ENCODE peak calls at places on chromosomes 3 and 15, in four cellular contexts. S, T, I and H are unnamed samples.
A peak's percentile ranks its signal among the peaks of the same experiment; 100 is the strongest.

GRCh38 chr15:62344806-62345539 is 179.9 kb upstream of the C2CD4B start:
- DNase-seq in S (peak; percentile 77), T (peak; percentile 56), I (peak; percentile 75), H (peak; percentile 76)

GRCh38 chr3:164080208-164080607 is 998.1 kb downstream of the SI start:
- DNase-seq in S (no peak), T (no peak), I (no peak), H (no peak)

GRCh38 chr3:152270944-152271343 is 2.2 kb downstream of the MBNL1 start:
- DNase-seq in S (no peak), T (no peak), I (no peak), H (no peak)

GRCh38 chr3:23442598-23443383 is 239.7 kb downstream of the UBE2E2 start:
- DNase-seq in S (no peak), T (no peak), I (no peak), H (peak; percentile 17)

GRCh38 chr15:53193149-53193548 is 403.0 kb upstream of the ONECUT1 start:
- DNase-seq in S (peak; percentile 37), T (no peak), I (no peak), H (no peak)

GRCh38 chr3:71784914-71785593 is at the start of gene PROK2:
- DNase-seq in S (no peak), T (no peak), I (peak; percentile 70), H (peak; percentile 77)

GRCh38 chr3:25448750-25449684 is 21.0 kb downstream of the RARB start:
- DNase-seq in S (peak; percentile 20), T (no peak), I (no peak), H (peak; percentile 64)

GRCh38 chr3:62493116-62493801 is 119.9 kb upstream of the FEZF2 start:
- DNase-seq in S (no peak), T (no peak), I (no peak), H (peak; percentile 11)

GRCh38 chr15:71111950-71112349 is 3.3 kb upstream of the THSD4 start:
- DNase-seq in S (no peak), T (no peak), I (no peak), H (no peak)

GRCh38 chr3:110773413-110773954 is 298.1 kb upstream of the NECTIN3 start:
- DNase-seq in S (peak; percentile 99), T (no peak), I (no peak), H (no peak)

GRCh38 chr3:148006508-148006907 is 597.3 kb downstream of the ZIC1 start:
- DNase-seq in S (no peak), T (no peak), I (no peak), H (no peak)

GRCh38 chr3:154779571-154779970 is 300.5 kb upstream of the MME start:
- DNase-seq in S (no peak), T (no peak), I (no peak), H (no peak)

GRCh38 chr3:177035678-177036077 is 161.6 kb downstream of the TBL1XR1 start:
- DNase-seq in S (no peak), T (no peak), I (no peak), H (no peak)

GRCh38 chr3:72947715-72948507 is 48.7 kb upstream of the PPP4R2 start:
- DNase-seq in S (no peak), T (no peak), I (no peak), H (no peak)

GRCh38 chr3:193243571-193243970 is 2.5 kb downstream of the PLAAT1 start:
- DNase-seq in S (no peak), T (no peak), I (no peak), H (no peak)

GRCh38 chr3:187673012-187673411 is 2.8 kb upstream of the SST start:
- DNase-seq in S (no peak), T (no peak), I (no peak), H (no peak)

GRCh38 chr3:124860599-124860998 is 26.6 kb downstream of the ITGB5 start:
- DNase-seq in S (peak; percentile 28), T (no peak), I (no peak), H (no peak)

GRCh38 chr15:77025066-77025435 is 30.1 kb downstream of the PSTPIP1 start:
- DNase-seq in S (no peak), T (no peak), I (no peak), H (no peak)

GRCh38 chr15:55277116-55277564 is 12.5 kb downstream of the RAB27A start:
- DNase-seq in S (no peak), T (peak; percentile 84), I (no peak), H (no peak)

GRCh38 chr3:197224034-197224444 is 74.4 kb downstream of the DLG1 start:
- DNase-seq in S (peak; percentile 56), T (peak; percentile 19), I (no peak), H (peak; percentile 68)

GRCh38 chr15:70447927-70448698 is 315.2 kb downstream of the UACA start:
- DNase-seq in S (no peak), T (no peak), I (no peak), H (peak; percentile 57)

GRCh38 chr3:185549651-185550111 is 2.7 kb downstream of the LIPH start:
- DNase-seq in S (peak; percentile 25), T (no peak), I (no peak), H (no peak)

GRCh38 chr15:92097473-92098178 is 244.1 kb downstream of the SLCO3A1 start:
- DNase-seq in S (peak; percentile 30), T (peak; percentile 20), I (peak; percentile 74), H (peak; percentile 69)

GRCh38 chr3:25962255-25962654 is 172.4 kb downstream of the OXSM start:
- DNase-seq in S (peak; percentile 6), T (no peak), I (no peak), H (no peak)

GRCh38 chr3:49470714-49471420 is 800 bp downstream of the DAG1 start:
- DNase-seq in S (no peak), T (no peak), I (no peak), H (no peak)

GRCh38 chr3:102143536-102143935 is 291.3 kb upstream of the ZPLD1 start:
- DNase-seq in S (no peak), T (no peak), I (no peak), H (no peak)

GRCh38 chr15:82647835-82648256 is 683 bp upstream of the CPEB1 start:
- DNase-seq in S (no peak), T (no peak), I (no peak), H (peak; percentile 84)

GRCh38 chr3:187531831-187532230 is 138.4 kb downstream of the SST start:
- DNase-seq in S (no peak), T (no peak), I (no peak), H (no peak)

GRCh38 chr3:126546013-126546412 is 12.7 kb downstream of the C3orf22 start:
- DNase-seq in S (no peak), T (no peak), I (no peak), H (peak; percentile 7)
- TF ChIP-seq TCF12 in S (no peak), T (no peak), I (no peak), H (no peak)

DNA sequence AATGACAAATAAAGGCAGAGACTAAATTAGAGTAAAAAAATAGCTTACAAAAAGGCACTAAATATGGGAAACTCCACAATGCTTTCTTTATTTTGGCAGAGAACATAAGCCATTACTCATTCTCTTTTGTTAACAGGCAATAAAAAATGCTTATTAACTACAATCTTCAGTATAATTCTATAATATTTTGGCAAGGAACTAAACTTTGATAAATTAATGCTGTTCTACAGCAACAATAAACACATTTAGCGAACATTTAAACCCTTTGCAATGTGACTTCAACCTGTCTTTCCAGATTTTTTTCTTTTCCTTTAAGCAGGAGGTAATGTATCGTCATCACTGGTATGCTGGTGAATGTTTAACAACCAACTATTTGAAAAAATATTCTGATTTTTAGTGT is 42.2 kb upstream of the POU1F1 start:
- DNase-seq in S (no peak), T (no peak), I (no peak), H (no peak)
- TF ChIP-seq TCF12 in S (no peak), T (no peak), I (no peak), H (no peak)

GRCh38 chr3:9056581-9056980 is 93.3 kb upstream of the RAD18 start:
- DNase-seq in S (no peak), T (no peak), I (no peak), H (no peak)
- TF ChIP-seq TCF12 in S (no peak), T (no peak), I (no peak), H (no peak)

GRCh38 chr3:162217603-162218002 is 721.0 kb downstream of the OTOL1 start:
- DNase-seq in S (no peak), T (no peak), I (no peak), H (no peak)
- TF ChIP-seq TCF12 in S (no peak), T (no peak), I (no peak), H (no peak)

DNA sequence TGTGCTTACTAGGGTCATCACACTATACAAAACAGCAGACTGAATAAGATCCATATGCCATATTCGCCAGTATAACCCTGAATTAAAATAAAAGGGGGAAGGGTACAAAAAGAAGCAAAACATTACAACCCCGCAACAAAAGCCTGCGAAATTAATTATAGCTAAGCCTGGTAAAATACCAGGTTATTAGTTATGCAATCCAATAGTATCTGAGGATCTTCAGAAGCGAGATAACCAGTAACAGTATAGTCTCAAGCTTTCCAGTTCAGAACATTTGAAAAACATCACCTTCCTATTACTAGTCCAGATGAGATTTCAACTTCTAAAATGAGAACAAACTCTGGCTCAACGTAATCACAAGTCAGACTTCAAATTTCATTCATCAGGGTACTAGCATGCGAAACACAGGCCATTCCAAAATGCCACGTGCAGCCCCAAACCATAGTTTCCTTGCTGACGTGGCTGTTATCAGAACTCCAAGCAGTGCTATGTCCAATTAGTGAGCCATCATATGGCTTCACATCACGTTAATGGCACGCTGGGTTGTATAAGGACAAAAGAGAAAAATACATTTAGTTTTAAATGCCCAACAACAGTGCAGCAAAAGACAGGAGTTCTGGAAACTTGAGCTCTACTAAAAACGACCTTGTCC is 1.1 kb downstream of the SSR3 start:
- DNase-seq in S (peak; percentile 60), T (no peak), I (no peak), H (peak; percentile 13)
- TF ChIP-seq TCF12 in S (no peak), T (no peak), I (no peak), H (peak; percentile 6)

DNA sequence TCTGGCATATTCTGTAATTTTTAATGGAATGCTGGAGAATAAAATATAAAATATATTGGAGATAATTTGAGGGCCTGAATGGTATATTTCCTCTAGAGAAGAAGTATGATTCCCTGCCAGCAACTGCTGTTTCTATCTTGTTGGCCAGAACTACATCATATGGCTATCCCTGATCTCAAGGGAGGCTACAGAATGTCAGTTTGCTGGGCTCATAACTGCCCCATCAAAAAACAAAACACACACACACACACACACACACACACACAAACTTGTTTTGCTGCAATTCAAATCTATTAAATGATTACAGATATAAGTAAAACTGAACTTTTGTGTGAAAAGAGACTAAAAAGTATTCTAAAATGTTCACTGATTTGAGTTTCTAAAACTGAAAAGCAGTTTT is 51.0 kb downstream of the RASA2 start:
- DNase-seq in S (no peak), T (no peak), I (no peak), H (no peak)
- TF ChIP-seq TCF12 in S (no peak), T (no peak), I (no peak), H (no peak)

GRCh38 chr3:175732053-175732452 is 872.9 kb downstream of the NAALADL2 start:
- DNase-seq in S (no peak), T (no peak), I (no peak), H (no peak)

GRCh38 chr3:175731543-175731942 is 872.4 kb downstream of the NAALADL2 start:
- DNase-seq in S (no peak), T (no peak), I (no peak), H (no peak)

GRCh38 chr3:175737646-175738572 is 878.8 kb downstream of the NAALADL2 start:
- DNase-seq in S (no peak), T (no peak), I (no peak), H (no peak)

DNA sequence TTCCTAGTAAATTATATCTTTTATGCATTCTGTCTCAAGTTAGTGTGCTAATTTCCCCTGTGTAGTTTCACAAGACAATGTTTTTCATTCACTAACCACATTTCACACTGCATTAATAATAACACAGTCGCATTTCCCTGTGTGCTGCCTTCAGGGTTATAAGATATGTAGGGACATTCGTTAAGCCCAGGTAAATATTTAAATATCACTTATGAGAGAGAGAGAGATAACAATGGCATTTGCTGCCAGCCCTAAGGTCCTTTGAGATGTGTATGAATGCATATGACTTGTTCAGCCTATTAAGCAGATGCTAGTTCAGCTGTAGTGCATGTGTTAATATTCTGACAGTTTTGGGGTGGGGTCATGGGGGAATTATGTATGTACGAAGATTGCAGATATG is 876.7 kb downstream of the NAALADL2 start:
- DNase-seq in S (no peak), T (no peak), I (no peak), H (no peak)
- TF ChIP-seq TCF12 in S (no peak), T (no peak), I (no peak), H (no peak)